ENCODE peak calls at places on chromosomes 4 and X, in six cellular contexts. L, Q, J, T, N and U are unnamed samples. For H3K9me3, the result is how much of the 10 kb centered on the place peaks cover.

GRCh38 chrX:154021131-154021611 is 1.5 kb upstream of the IRAK1 start:
- DNase-seq in Q (peak), J (no peak), T (no peak), L (no peak), N (peak), U (peak)

GRCh38 chrX:103453655-103454054 is 65.6 kb downstream of the RAB40A start:
- DNase-seq in L (no peak), Q (peak), N (peak), J (no peak), T (no peak), U (peak)

GRCh38 chr4:181821039-181822004 is 421.9 kb upstream of the TENM3 start:
- DNase-seq in Q (peak), T (no peak), N (no peak), J (peak), L (no peak), U (no peak)

GRCh38 chr4:30653291-30653690 is 66.9 kb upstream of the PCDH7 start:
- DNase-seq in N (no peak), J (no peak), Q (no peak), T (no peak), L (no peak), U (no peak)

GRCh38 chr4:119750048-119750447 is 121.4 kb upstream of the PDE5A start:
- DNase-seq in N (no peak), L (no peak), Q (no peak), J (no peak), T (no peak), U (no peak)

GRCh38 chrX:70166601-70167590 is 10.4 kb upstream of the DGAT2L6 start:
- DNase-seq in T (no peak), Q (peak), J (no peak), L (no peak), N (peak), U (peak)

GRCh38 chr4:123478859-123479345 is 82.3 kb downstream of the SPRY1 start:
- DNase-seq in L (no peak), J (no peak), Q (peak), N (peak), T (no peak), U (peak)

GRCh38 chr4:73045894-73046293 is 23.6 kb downstream of the COX18 start:
- DNase-seq in Q (peak), J (no peak), T (no peak), L (no peak), N (no peak), U (no peak)

GRCh38 chr4:242121-242848 is 63.0 kb downstream of the ZNF732 start:
- DNase-seq in N (peak), L (peak), T (peak), J (no peak), Q (peak), U (peak)

GRCh38 chr4:97950836-97951235 is 192.4 kb downstream of the STPG2 start:
- DNase-seq in Q (no peak), J (no peak), L (no peak), T (no peak), N (no peak), U (no peak)

GRCh38 chr4:113411496-113411938 is 350.0 kb downstream of the CAMK2D start:
- DNase-seq in T (no peak), Q (peak), N (peak), J (no peak), L (no peak), U (peak)

GRCh38 chr4:41977709-41978108 is 3.8 kb upstream of the DCAF4L1 start:
- DNase-seq in T (no peak), Q (peak), J (no peak), L (no peak), N (no peak), U (peak)

GRCh38 chrX:15881498-15881897 is 26.9 kb upstream of the AP1S2 start:
- DNase-seq in Q (no peak), T (no peak), N (no peak), J (no peak), L (no peak), U (no peak)

GRCh38 chr4:19883841-19884240 is 367.9 kb upstream of the SLIT2 start:
- DNase-seq in T (no peak), Q (peak), N (no peak), J (no peak), L (no peak), U (peak)

GRCh38 chr4:81227968-81228367 is 12.9 kb upstream of the PRKG2 start:
- DNase-seq in J (no peak), L (peak), Q (no peak), N (no peak), T (no peak), U (no peak)

GRCh38 chr4:41375561-41375960 is 118.8 kb downstream of the UCHL1 start:
- DNase-seq in N (peak), J (no peak), T (no peak), Q (no peak), L (no peak), U (no peak)

GRCh38 chr4:173135241-173135847 is 33.3 kb upstream of the GALNT7 start:
- DNase-seq in T (no peak), J (no peak), N (peak), Q (peak), L (no peak), U (peak)

GRCh38 chrX:111270339-111270738 is at the start of gene CAPN6:
- DNase-seq in T (peak), N (peak), J (peak), Q (peak), L (peak), U (peak)

GRCh38 chr4:131339137-131339536 is 1810.0 kb upstream of the PCDH10 start:
- DNase-seq in N (no peak), Q (no peak), T (no peak), J (no peak), L (no peak), U (no peak)

GRCh38 chr4:3346146-3346545 is 53.3 kb downstream of the RGS12 start:
- DNase-seq in J (peak), T (no peak), N (peak), Q (peak), L (no peak), U (peak)

GRCh38 chr4:24363751-24364150 is 220.6 kb downstream of the DHX15 start:
- DNase-seq in J (no peak), N (no peak), T (no peak), L (no peak), Q (no peak), U (no peak)

GRCh38 chr4:82201303-82201702 is 172.5 kb downstream of the HNRNPD start:
- DNase-seq in T (no peak), L (no peak), J (no peak), Q (no peak), N (no peak), U (no peak)

GRCh38 chr4:183905081-183905592 is at the start of gene STOX2:
- DNase-seq in J (peak), Q (peak), N (peak), L (peak), T (peak), U (peak)
- H2BK5ac ChIP-seq in J (peak), Q (no peak), N (no peak), L (no peak), T (peak), U (no peak)

GRCh38 chr4:174427562-174428140 is 94.6 kb downstream of the HPGD start:
- DNase-seq in Q (no peak), L (no peak), T (no peak), N (peak), J (no peak), U (peak)

GRCh38 chr4:174423257-174423944 is 98.9 kb downstream of the HPGD start:
- DNase-seq in N (peak), L (no peak), Q (peak), T (no peak), J (no peak), U (peak)

GRCh38 chr4:174422893-174423256 is 99.4 kb downstream of the HPGD start:
- DNase-seq in L (no peak), Q (no peak), T (no peak), J (no peak), N (no peak), U (no peak)

GRCh38 chr4:174429701-174430100 is 92.6 kb downstream of the HPGD start:
- DNase-seq in L (no peak), Q (no peak), J (no peak), N (peak), T (no peak), U (no peak)

GRCh38 chr4:174425669-174426068 is 96.6 kb downstream of the HPGD start:
- DNase-seq in Q (no peak), N (no peak), T (no peak), J (no peak), L (no peak), U (no peak)
- H3K9me3 ChIP-seq in Q (under half), N (under half), T (under half), J (under half), L (under half), U (under half)

GRCh38 chr4:156972370-156972980 is 876 bp upstream of the PDGFC start:
- DNase-seq in J (no peak), N (peak), L (no peak), Q (peak), T (no peak), U (peak)
- H3K4me2 ChIP-seq in J (peak), N (peak), L (peak), Q (peak), T (peak), U (peak)

GRCh38 chr4:110614173-110614948 is 8.5 kb downstream of the PITX2 start:
- DNase-seq in L (peak), J (peak), N (no peak), T (peak), Q (no peak), U (peak)
- H2BK5ac ChIP-seq in L (no peak), J (no peak), N (no peak), T (no peak), Q (no peak), U (no peak)

GRCh38 chrX:47991263-47992092 is 12.3 kb downstream of the ZNF182 start:
- DNase-seq in L (no peak), Q (peak), J (no peak), T (no peak), N (peak), U (peak)
- H3K9me3 ChIP-seq in L (under half), Q (under half), J (under half), T (under half), N (under half), U (half or more)

DNA sequence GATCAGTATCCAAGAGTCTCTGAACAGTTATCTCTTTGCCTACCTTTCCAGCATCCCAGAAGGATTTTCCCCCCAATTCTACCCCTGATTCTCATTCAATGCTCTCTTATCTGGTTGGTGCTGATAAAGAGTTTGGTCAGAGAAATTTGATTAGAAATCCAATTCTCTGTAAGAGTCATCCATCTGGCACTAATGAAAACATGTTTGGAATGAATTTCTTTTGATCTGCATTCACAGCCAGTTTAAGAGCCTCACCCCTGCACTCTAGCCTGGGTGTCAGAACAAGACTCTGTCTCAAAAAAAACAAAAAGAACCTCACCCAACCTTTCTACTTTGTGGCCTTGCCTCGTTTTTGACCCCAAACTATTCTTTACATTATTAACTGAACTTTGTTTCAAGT is 122.1 kb downstream of the MANBA start:
- DNase-seq in J (no peak), L (no peak), Q (no peak), N (no peak), T (no peak), U (no peak)
- H3K4me2 ChIP-seq in J (no peak), L (no peak), Q (no peak), N (no peak), T (no peak), U (no peak)

GRCh38 chrX:39689374-39690104 is 408.2 kb downstream of the BCOR start:
- DNase-seq in J (no peak), L (peak), Q (no peak), T (peak), N (peak), U (no peak)
- H2BK5ac ChIP-seq in J (no peak), L (no peak), Q (no peak), T (peak), N (peak), U (no peak)

GRCh38 chr4:38390962-38391361 is 273.0 kb upstream of the KLF3 start:
- DNase-seq in Q (no peak), T (no peak), J (no peak), L (no peak), N (no peak), U (no peak)

GRCh38 chr4:38396091-38396490 is 267.9 kb upstream of the KLF3 start:
- DNase-seq in J (no peak), L (no peak), Q (no peak), T (no peak), N (no peak), U (no peak)

GRCh38 chr4:38387819-38388218 is 276.2 kb upstream of the KLF3 start:
- DNase-seq in J (no peak), L (no peak), Q (no peak), T (no peak), N (no peak), U (no peak)

GRCh38 chr4:38396845-38397547 is 267.0 kb upstream of the KLF3 start:
- DNase-seq in N (no peak), L (no peak), T (no peak), J (no peak), Q (no peak), U (no peak)

GRCh38 chr4:38392223-38392855 is 271.7 kb upstream of the KLF3 start:
- DNase-seq in T (no peak), Q (no peak), L (no peak), N (no peak), J (no peak), U (no peak)
- H3K9me3 ChIP-seq in T (under half), Q (under half), L (under half), N (under half), J (under half), U (under half)

GRCh38 chr4:188930822-188931221 is 791.6 kb downstream of the TRIML1 start:
- DNase-seq in T (peak), N (no peak), Q (no peak), J (peak), L (no peak), U (peak)

DNA sequence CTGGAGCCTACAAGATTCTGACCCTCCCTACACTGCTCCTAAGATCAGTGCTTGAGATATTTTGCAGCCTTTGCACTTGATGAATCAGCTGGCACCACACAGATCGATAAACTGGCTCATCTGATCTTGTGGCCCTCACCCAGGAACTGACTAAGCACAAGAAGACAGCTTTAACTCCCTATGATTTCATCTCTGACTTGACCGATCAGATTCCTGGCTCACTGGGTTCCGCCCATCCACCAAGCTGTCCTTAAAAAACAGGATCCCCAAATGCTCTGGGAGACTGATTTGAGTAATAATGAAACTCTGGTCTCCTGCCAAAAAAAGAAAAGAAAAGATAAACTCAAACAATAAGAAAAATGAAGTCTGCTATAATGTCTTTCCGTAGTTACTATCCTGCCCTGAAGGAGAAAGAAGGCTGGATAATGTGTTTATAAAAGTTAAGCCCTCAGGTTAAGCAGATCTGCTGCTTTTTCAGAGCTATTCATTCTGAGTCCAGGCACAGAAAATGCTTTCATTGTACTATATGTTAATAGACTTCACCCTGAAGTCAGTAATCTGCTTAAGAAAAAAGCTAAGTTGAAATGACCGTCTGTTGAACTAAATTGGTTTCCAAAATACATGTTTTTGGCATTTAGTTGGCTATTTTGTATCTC is 795.2 kb downstream of the TRIML1 start:
- DNase-seq in N (no peak), T (no peak), Q (peak), L (no peak), J (no peak), U (peak)
- H3K4me2 ChIP-seq in N (no peak), T (no peak), Q (peak), L (no peak), J (no peak), U (no peak)